ENCODE peak calls at places on chromosomes 4 and X, in eight cellular contexts. J, U, I, K, S, Q, C and W are unnamed samples.

GRCh38 chrX:118698516-118699247 is 28.7 kb upstream of the IL13RA1 start:
- DNase-seq in I (no peak), Q (no peak), J (no peak), S (no peak), K (peak), U (no peak), C (no peak), W (no peak)

GRCh38 chr4:152243890-152244595 is 291.8 kb downstream of the FBXW7 start:
- DNase-seq in Q (no peak), S (no peak), I (no peak), J (no peak), K (no peak), U (peak), C (no peak), W (no peak)

GRCh38 chr4:186651181-186651603 is 72.5 kb downstream of the FAT1 start:
- DNase-seq in Q (no peak), J (no peak), U (no peak), S (peak), C (peak), K (no peak), I (no peak), W (no peak)

GRCh38 chr4:57191523-57192034 is 81.4 kb upstream of the IGFBP7 start:
- DNase-seq in J (peak), U (no peak), I (peak), S (no peak), K (no peak), Q (no peak), C (no peak), W (no peak)

GRCh38 chr4:184649971-184650855 is 675 bp downstream of the PRIMPOL start:
- DNase-seq in K (peak), I (peak), J (no peak), U (peak), C (no peak), S (peak), Q (no peak), W (no peak)

GRCh38 chr4:145183023-145183422 is 2.6 kb upstream of the OTUD4 start:
- DNase-seq in J (no peak), C (no peak), I (peak), S (no peak), K (no peak), U (no peak), Q (no peak), W (no peak)

GRCh38 chr4:130422255-130422654 is 1326.3 kb downstream of the C4orf33 start:
- DNase-seq in J (no peak), K (no peak), U (no peak), S (no peak), Q (no peak), I (no peak), C (no peak), W (no peak)

GRCh38 chr4:40594261-40595178 is 35.1 kb downstream of the RBM47 start:
- DNase-seq in J (no peak), S (no peak), U (peak), K (peak), C (no peak), Q (no peak), I (no peak), W (no peak)

GRCh38 chrX:22969416-22969815 is 30.3 kb upstream of the DDX53 start:
- DNase-seq in J (no peak), K (peak), I (no peak), U (no peak), Q (no peak), C (no peak), S (no peak), W (no peak)

GRCh38 chr4:122896270-122896669 is 26.1 kb downstream of the NUDT6 start:
- DNase-seq in U (no peak), K (no peak), C (no peak), I (no peak), S (no peak), J (no peak), Q (no peak), W (no peak)

GRCh38 chrX:120463241-120463640 is 5.9 kb downstream of the LAMP2 start:
- DNase-seq in S (no peak), U (no peak), K (no peak), Q (no peak), I (peak), J (no peak), C (no peak), W (no peak)

GRCh38 chr4:121564840-121565375 is 131.9 kb downstream of the ANXA5 start:
- DNase-seq in K (no peak), S (no peak), C (no peak), U (no peak), Q (no peak), I (no peak), J (no peak), W (no peak)

GRCh38 chrX:15576019-15576418 is 24.7 kb downstream of the ACE2 start:
- DNase-seq in I (peak), C (peak), K (no peak), U (no peak), J (no peak), S (no peak), Q (no peak), W (no peak)

GRCh38 chrX:125444659-125445058 is 125.0 kb downstream of the TEX13C start:
- DNase-seq in S (no peak), C (no peak), U (no peak), I (peak), J (no peak), Q (no peak), K (no peak), W (no peak)

GRCh38 chr4:105715692-105716278 is 7.2 kb downstream of the GSTCD start:
- DNase-seq in I (peak), Q (no peak), U (peak), S (no peak), J (no peak), C (peak), K (peak), W (peak)

GRCh38 chr4:3304831-3305609 is 12.2 kb downstream of the RGS12 start:
- DNase-seq in S (peak), J (no peak), I (peak), U (peak), Q (no peak), K (no peak), C (no peak), W (no peak)

GRCh38 chr4:47939456-47939855 is 25.1 kb upstream of the NFXL1 start:
- DNase-seq in U (no peak), I (peak), Q (no peak), K (no peak), C (no peak), S (no peak), J (no peak), W (no peak)

GRCh38 chr4:121034010-121034409 is 38.3 kb downstream of the NDNF start:
- DNase-seq in Q (no peak), S (no peak), I (peak), U (peak), K (no peak), C (no peak), J (no peak), W (no peak)

GRCh38 chr4:185265942-185266341 is 56.5 kb downstream of the SNX25 start:
- DNase-seq in J (no peak), Q (no peak), C (no peak), U (peak), K (peak), I (peak), S (no peak), W (no peak)

GRCh38 chrX:130339408-130340222 is at the start of gene SLC25A14:
- DNase-seq in K (peak), U (peak), Q (peak), I (peak), S (peak), J (no peak), C (peak), W (peak)

GRCh38 chrX:142089193-142089592 is 115.9 kb downstream of the MAGEC2 start:
- DNase-seq in Q (no peak), K (peak), U (no peak), I (no peak), C (no peak), S (no peak), J (no peak), W (no peak)